ENCODE peak calls at places on chromosomes 1 and 21, in nine cellular contexts. Q is stomach; R is HS-5; L is foreskin fibroblast; V is activated T-helper 9 cell treated with anti-CD3 and anti-CD28 coated beads, Interleukin-2, amount 50 U/mL, for 16 hours; E is T-cell; T is mesenteric fat pad; M is HAP-1; W is ELR. A is an unnamed sample.

GRCh38 chr1:54819195-54819536 is 18.0 kb upstream of the TTC22 start:
- DNase-seq in Q (no peak), R (no peak), L (no peak), V (no peak), E (no peak), T (peak), M (no peak), W (no peak), A (no peak)

GRCh38 chr1:21631944-21632887 is 36.9 kb downstream of the RAP1GAP start:
- DNase-seq in Q (peak), R (no peak), L (no peak), V (no peak), E (no peak), T (no peak), M (no peak), W (no peak), A (peak)

GRCh38 chr1:28518745-28519341 is 13.0 kb downstream of the RCC1 start:
- DNase-seq in Q (no peak), R (no peak), L (no peak), V (no peak), E (no peak), T (no peak), M (peak), W (peak), A (no peak)

GRCh38 chr1:34460193-34460592 is 283.5 kb downstream of the C1orf94 start:
- DNase-seq in Q (peak), R (no peak), L (no peak), V (no peak), E (peak), T (no peak), M (peak), W (peak), A (peak)

GRCh38 chr21:45335151-45335760 is 47.6 kb upstream of the POFUT2 start:
- DNase-seq in Q (no peak), R (no peak), L (no peak), V (no peak), E (no peak), T (no peak), M (no peak), W (no peak), A (no peak)

GRCh38 chr1:184937729-184938128 is 36.6 kb downstream of the NIBAN1 start:
- DNase-seq in Q (peak), R (no peak), L (no peak), V (no peak), E (no peak), T (no peak), M (no peak), W (no peak), A (no peak)

GRCh38 chr1:37143818-37144217 is 109.5 kb upstream of the GRIK3 start:
- DNase-seq in Q (no peak), R (no peak), L (no peak), V (no peak), E (no peak), T (no peak), M (peak), W (no peak), A (no peak)

GRCh38 chr1:243944429-243945160 is 94.6 kb upstream of the AKT3 start:
- DNase-seq in Q (no peak), R (no peak), L (no peak), V (no peak), E (no peak), T (no peak), M (no peak), W (no peak), A (no peak)

GRCh38 chr1:211511947-211512346 is 20.0 kb upstream of the RD3 start:
- DNase-seq in Q (peak), R (no peak), L (no peak), V (no peak), E (no peak), T (no peak), M (no peak), W (peak), A (no peak)

GRCh38 chr1:245079021-245079609 is 75.7 kb upstream of the KIF26B start:
- DNase-seq in Q (no peak), R (peak), L (peak), V (no peak), E (no peak), T (no peak), M (no peak), W (peak), A (peak)